ENCODE peak calls at places on chromosomes 12 and 14, in five cellular contexts. W is kidney epithelial cell, K is heart left ventricle, L is A549, P is AG04449. O is an unnamed sample.

GRCh38 chr14:36066636-36067035 is 109.9 kb downstream of the PTCSC3 start:
- DNase-seq in P (no peak), W (no peak), L (no peak), K (no peak), O (peak)

GRCh38 chr12:88854260-88854659 is 274.0 kb upstream of the KITLG start:
- DNase-seq in W (peak), L (peak), K (no peak), P (peak), O (peak)

GRCh38 chr14:96739511-96739910 is 57.7 kb upstream of the VRK1 start:
- DNase-seq in P (no peak), W (no peak), L (no peak), K (no peak), O (no peak)

GRCh38 chr14:89418976-89419375 is 1.9 kb upstream of the FOXN3 start:
- DNase-seq in L (no peak), W (no peak), P (no peak), K (no peak), O (no peak)

GRCh38 chr12:124727922-124728321 is 135.7 kb downstream of the SCARB1 start:
- DNase-seq in W (no peak), L (peak), K (no peak), P (no peak), O (no peak)

GRCh38 chr14:43001729-43002128 is 1395.1 kb downstream of the LRFN5 start:
- DNase-seq in P (no peak), L (no peak), K (no peak), W (no peak), O (no peak)

GRCh38 chr12:59624732-59625455 is 29.1 kb downstream of the SLC16A7 start:
- DNase-seq in W (no peak), K (no peak), P (no peak), L (no peak), O (no peak)

GRCh38 chr14:106268013-106268727 is 741.8 kb downstream of the TMEM121 start:
- DNase-seq in W (no peak), L (peak), P (no peak), K (peak), O (no peak)

GRCh38 chr14:34262511-34262910 is 199.5 kb downstream of the SPTSSA start:
- DNase-seq in W (no peak), K (no peak), P (no peak), L (no peak), O (no peak)

GRCh38 chr12:51917746-51918453 is 10.6 kb downstream of the ACVRL1 start:
- DNase-seq in L (no peak), P (no peak), K (no peak), W (no peak), O (no peak)

GRCh38 chr12:28870839-28871440 is 278.1 kb upstream of the FAR2 start:
- DNase-seq in L (peak), K (no peak), W (no peak), P (no peak), O (peak)
- H3K4me3 ChIP-seq in L (no peak), K (no peak), W (no peak), P (no peak), O (no peak)

GRCh38 chr12:82627799-82628198 is 58.9 kb upstream of the TMTC2 start:
- DNase-seq in P (no peak), L (peak), W (no peak), K (no peak), O (peak)
- TF ChIP-seq CTCF in P (no peak), L (peak), W (peak), K (no peak), O (peak)

GRCh38 chr12:9669019-9669326 is 540 bp upstream of the CLEC2D start:
- DNase-seq in L (no peak), K (no peak), W (no peak), P (no peak), O (no peak)

GRCh38 chr12:9673404-9674225 is 4.1 kb downstream of the CLEC2D start:
- DNase-seq in W (peak), L (peak), P (peak), K (peak), O (peak)

GRCh38 chr12:9668141-9669018 is 1.1 kb upstream of the CLEC2D start:
- DNase-seq in K (no peak), L (no peak), W (no peak), P (no peak), O (no peak)

GRCh38 chr12:9669534-9669933 is at the start of gene CLEC2D:
- DNase-seq in P (no peak), K (no peak), L (no peak), W (no peak), O (no peak)

DNA sequence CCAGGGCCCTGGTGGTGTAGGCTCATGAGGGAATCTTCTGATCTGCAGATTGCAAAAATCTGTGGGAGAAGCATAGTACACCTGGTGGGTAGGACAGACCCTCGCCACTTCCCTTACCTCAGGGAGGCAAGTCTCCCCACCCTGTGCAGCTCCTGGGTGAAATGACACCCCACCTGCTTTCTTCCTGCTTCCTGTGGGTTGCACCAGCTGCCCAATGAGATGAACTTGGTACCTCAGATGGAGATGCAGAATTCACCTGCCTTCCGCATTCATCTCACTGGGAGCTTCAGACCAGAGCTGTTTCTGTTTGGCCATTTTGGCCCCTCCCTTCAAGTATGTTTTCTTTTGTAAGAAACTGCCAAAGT is 4.7 kb downstream of the CLEC2D start:
- DNase-seq in K (no peak), W (no peak), L (no peak), P (no peak), O (no peak)
- H3K4me3 ChIP-seq in K (no peak), W (no peak), L (no peak), P (no peak), O (no peak)

GRCh38 chr14:27995688-27996087 is 770.9 kb upstream of the FOXG1 start:
- DNase-seq in L (no peak), W (no peak), K (no peak), P (no peak), O (peak)

DNA sequence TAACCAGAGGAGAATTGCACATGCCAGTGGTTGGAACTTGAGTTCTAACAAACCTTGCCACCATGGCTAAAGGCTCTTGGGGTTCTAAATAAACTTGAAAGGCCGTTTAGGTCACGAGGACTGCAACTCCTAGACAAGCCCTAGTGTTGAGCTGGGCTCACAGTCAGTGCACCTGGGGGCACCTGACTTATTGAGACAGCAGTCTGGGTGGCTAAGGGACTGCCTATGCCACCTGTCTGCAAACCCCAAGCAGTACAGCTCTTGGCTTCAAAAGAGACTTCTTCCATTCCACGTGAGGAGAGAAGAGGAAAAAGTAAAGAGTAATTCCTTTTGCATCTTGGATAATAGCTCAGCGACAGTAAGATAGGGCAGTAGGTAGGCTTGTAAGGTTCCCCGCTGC is 765.6 kb upstream of the FOXG1 start:
- DNase-seq in L (no peak), K (no peak), P (no peak), W (no peak), O (no peak)
- TF ChIP-seq CTCF in L (no peak), K (no peak), P (no peak), W (no peak), O (no peak)

GRCh38 chr12:114406326-114407033 is 536 bp upstream of the TBX5 start:
- DNase-seq in P (no peak), K (no peak), W (no peak), L (no peak), O (no peak)
- H3K4me3 ChIP-seq in P (no peak), K (peak), W (no peak), L (no peak), O (no peak)

DNA sequence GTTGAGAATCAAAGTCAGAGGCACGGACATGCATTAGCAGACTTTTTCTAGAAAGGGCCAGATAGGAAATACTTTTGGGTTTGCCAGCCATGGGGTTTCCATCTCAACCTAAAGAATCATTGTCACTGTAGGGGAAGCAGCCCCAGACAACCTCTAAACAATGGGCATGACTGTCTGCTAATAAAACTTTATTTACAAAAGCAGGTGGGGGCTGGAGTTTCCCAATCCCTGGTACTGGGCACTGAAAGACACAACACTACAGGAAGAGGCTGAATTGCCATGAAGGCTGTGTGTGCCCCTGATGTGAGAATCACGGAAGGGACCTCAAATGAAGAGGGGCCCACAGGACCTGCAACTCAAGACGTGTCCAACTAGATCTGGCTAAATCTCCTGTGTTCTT is 62.0 kb upstream of the GPR68 start:
- DNase-seq in K (no peak), P (no peak), W (no peak), L (no peak), O (no peak)
- TF ChIP-seq CTCF in K (no peak), P (no peak), W (no peak), L (no peak), O (no peak)